ENCODE peak calls at places on chromosomes 7 and 10, in nine cellular contexts. F is left lung, U is heart left ventricle, H is cardiac fibroblast, N is HFF-Myc, E is epithelial cell of esophagus, T is fibroblast of lung, I is hepatocyte, W is colonic mucosa. J is an unnamed sample.

GRCh38 chr7:95989301-95989700 is 216.9 kb downstream of the DYNC1I1 start:
- DNase-seq in F (no peak), U (no peak), H (no peak), N (no peak), E (no peak), T (no peak), I (peak), W (no peak), J (no peak)

GRCh38 chr10:70139151-70139996 is 6.7 kb upstream of the AIFM2 start:
- DNase-seq in F (no peak), U (no peak), H (no peak), N (no peak), E (no peak), T (no peak), I (no peak), W (no peak), J (no peak)

GRCh38 chr7:140062118-140062527 is 628 bp downstream of the PARP12 start:
- DNase-seq in F (no peak), U (no peak), H (peak), N (no peak), E (peak), T (peak), I (peak), W (peak), J (no peak)

GRCh38 chr7:140342732-140343514 is 55.4 kb downstream of the SLC37A3 start:
- DNase-seq in F (peak), U (no peak), H (peak), N (no peak), E (peak), T (peak), I (peak), W (peak), J (peak)

GRCh38 chr7:953547-954327 is 743 bp downstream of the ADAP1 start:
- DNase-seq in F (peak), U (peak), H (peak), N (no peak), E (peak), T (peak), I (peak), W (peak), J (peak)

GRCh38 chr10:124213471-124213870 is 120.1 kb upstream of the CHST15 start:
- DNase-seq in F (no peak), U (no peak), H (no peak), N (no peak), E (peak), T (no peak), I (no peak), W (no peak), J (no peak)

GRCh38 chr7:47693161-47693740 is 111.3 kb upstream of the TNS3 start:
- DNase-seq in F (no peak), U (no peak), H (peak), N (no peak), E (peak), T (peak), I (no peak), W (no peak), J (peak)

GRCh38 chr7:90210925-90211324 is 615 bp upstream of the STEAP2 start:
- DNase-seq in F (no peak), U (no peak), H (no peak), N (no peak), E (no peak), T (peak), I (peak), W (peak), J (no peak)

GRCh38 chr10:119807960-119808697 is 64.5 kb downstream of the MCMBP start:
- DNase-seq in F (no peak), U (no peak), H (peak), N (peak), E (peak), T (peak), I (no peak), W (no peak), J (peak)

GRCh38 chr7:94333810-94334209 is 60.9 kb upstream of the COL1A2 start:
- DNase-seq in F (no peak), U (no peak), H (no peak), N (no peak), E (peak), T (peak), I (no peak), W (no peak), J (no peak)

GRCh38 chr7:47635091-47636090 is 53.5 kb upstream of the TNS3 start:
- DNase-seq in F (peak), U (no peak), H (no peak), N (no peak), E (peak), T (no peak), I (peak), W (peak), J (no peak)

GRCh38 chr7:140525741-140526140 is 46.4 kb upstream of the MKRN1 start:
- DNase-seq in F (no peak), U (no peak), H (peak), N (no peak), E (peak), T (peak), I (no peak), W (peak), J (peak)

GRCh38 chr7:47568569-47568968 is 13.3 kb downstream of the TNS3 start:
- DNase-seq in F (peak), U (no peak), H (no peak), N (no peak), E (no peak), T (no peak), I (no peak), W (no peak), J (no peak)

GRCh38 chr10:5666324-5667220 is at the start of gene ASB13:
- DNase-seq in F (peak), U (peak), H (peak), N (no peak), E (peak), T (peak), I (peak), W (peak), J (peak)

GRCh38 chr7:35185908-35186731 is 67.8 kb downstream of the TBX20 start:
- DNase-seq in F (peak), U (peak), H (peak), N (no peak), E (peak), T (peak), I (peak), W (no peak), J (peak)

GRCh38 chr10:73584737-73585136 is 6.4 kb downstream of the USP54 start:
- DNase-seq in F (no peak), U (no peak), H (peak), N (peak), E (no peak), T (peak), I (no peak), W (no peak), J (no peak)

GRCh38 chr7:49643321-49643720 is 130.1 kb upstream of the VWC2 start:
- DNase-seq in F (no peak), U (peak), H (no peak), N (no peak), E (no peak), T (no peak), I (no peak), W (no peak), J (no peak)

GRCh38 chr7:30594540-30595460 is at the start of gene GARS1:
- DNase-seq in F (peak), U (peak), H (peak), N (peak), E (peak), T (peak), I (peak), W (peak), J (peak)

GRCh38 chr7:30595461-30596042 is 874 bp downstream of the GARS1 start:
- DNase-seq in F (no peak), U (no peak), H (peak), N (no peak), E (no peak), T (peak), I (no peak), W (peak), J (no peak)

GRCh38 chr7:30596721-30597120 is 2.0 kb downstream of the GARS1 start:
- DNase-seq in F (no peak), U (no peak), H (peak), N (no peak), E (no peak), T (peak), I (no peak), W (no peak), J (peak)

GRCh38 chr7:30596043-30596641 is 1.5 kb downstream of the GARS1 start:
- DNase-seq in F (peak), U (no peak), H (peak), N (no peak), E (peak), T (peak), I (peak), W (peak), J (peak)

GRCh38 chr7:30598121-30598876 is 3.6 kb downstream of the GARS1 start:
- DNase-seq in F (no peak), U (no peak), H (peak), N (no peak), E (peak), T (peak), I (no peak), W (no peak), J (peak)
- H3K4me3 ChIP-seq in F (no peak), U (no peak), H (no peak), N (peak), E (no peak), T (no peak), I (no peak), W (no peak), J (peak)

GRCh38 chr10:128036746-128037542 is 89.3 kb downstream of the MKI67 start:
- DNase-seq in F (no peak), U (no peak), H (peak), N (no peak), E (peak), T (peak), I (peak), W (peak), J (peak)

GRCh38 chr10:128032466-128032865 is 93.8 kb downstream of the MKI67 start:
- DNase-seq in F (no peak), U (no peak), H (no peak), N (no peak), E (no peak), T (no peak), I (no peak), W (no peak), J (no peak)

GRCh38 chr10:128031216-128031615 is 95.0 kb downstream of the MKI67 start:
- DNase-seq in F (peak), U (no peak), H (no peak), N (no peak), E (no peak), T (no peak), I (no peak), W (no peak), J (no peak)

GRCh38 chr10:128036011-128036615 is 90.1 kb downstream of the MKI67 start:
- DNase-seq in F (no peak), U (no peak), H (no peak), N (no peak), E (peak), T (no peak), I (no peak), W (no peak), J (no peak)

DNA sequence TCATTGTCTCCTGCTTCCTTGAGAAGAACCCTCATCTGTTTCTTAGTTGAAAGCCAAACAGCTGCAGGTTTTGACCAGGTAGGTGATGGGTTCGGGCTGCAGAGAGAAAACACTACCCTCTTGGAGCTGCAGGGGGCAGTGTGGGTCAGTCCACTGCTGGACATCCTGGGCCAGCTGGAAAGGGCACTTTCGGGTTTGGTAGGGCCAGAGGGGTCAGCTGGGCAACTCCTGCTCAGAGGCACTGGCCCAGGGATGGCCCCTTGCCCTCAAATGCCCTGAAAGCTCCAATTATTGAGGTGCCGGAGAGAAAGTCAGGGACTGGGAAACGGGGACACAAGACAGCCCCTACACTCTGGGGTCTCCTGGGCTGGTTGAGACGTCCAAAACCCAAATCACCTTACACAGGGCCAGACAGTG is 90.7 kb downstream of the MKI67 start:
- DNase-seq in F (peak), U (peak), H (peak), N (no peak), E (peak), T (no peak), I (no peak), W (peak), J (peak)
- TF ChIP-seq CTCF in F (peak), U (peak), H (peak), N (peak), E (peak), T (peak), I (peak), W (peak), J (peak)

GRCh38 chr10:59018977-59019376 is 157.5 kb upstream of the PHYHIPL start:
- DNase-seq in F (no peak), U (no peak), H (peak), N (no peak), E (no peak), T (no peak), I (no peak), W (no peak), J (no peak)

GRCh38 chr10:59016043-59016442 is 160.4 kb upstream of the PHYHIPL start:
- DNase-seq in F (no peak), U (no peak), H (no peak), N (no peak), E (no peak), T (no peak), I (no peak), W (no peak), J (no peak)

GRCh38 chr10:59019603-59020002 is 156.8 kb upstream of the PHYHIPL start:
- DNase-seq in F (no peak), U (no peak), H (peak), N (no peak), E (no peak), T (peak), I (no peak), W (no peak), J (peak)
- H3K4me3 ChIP-seq in F (no peak), U (peak), H (no peak), N (no peak), E (no peak), T (no peak), I (no peak), W (no peak), J (peak)

GRCh38 chr7:78023191-78023590 is 224.6 kb downstream of the PHTF2 start:
- DNase-seq in F (no peak), U (no peak), H (no peak), N (no peak), E (no peak), T (no peak), I (no peak), W (no peak), J (no peak)
- TF ChIP-seq CTCF in F (no peak), U (no peak), H (no peak), N (no peak), E (no peak), T (no peak), I (no peak), W (no peak), J (no peak)

DNA sequence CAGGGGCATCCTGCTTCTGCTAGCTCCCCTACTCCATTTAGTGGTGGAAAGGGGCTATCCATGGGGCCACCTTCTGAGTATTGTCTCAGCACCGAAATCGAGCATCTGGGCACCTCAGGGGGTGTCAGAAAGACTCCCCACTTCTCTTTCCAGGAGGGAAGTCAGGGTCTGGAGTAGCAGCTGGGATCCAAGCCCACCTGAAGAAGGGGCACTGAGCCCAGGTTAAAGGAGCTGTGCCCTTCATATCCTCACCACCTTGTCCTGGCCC is 2.6 kb downstream of the FLNC start:
- DNase-seq in F (no peak), U (no peak), H (no peak), N (no peak), E (no peak), T (no peak), I (no peak), W (no peak), J (no peak)
- H3K4me3 ChIP-seq in F (no peak), U (peak), H (peak), N (peak), E (no peak), T (peak), I (peak), W (peak), J (peak)

GRCh38 chr7:123366991-123367390 is 167.2 kb upstream of the SLC13A1 start:
- DNase-seq in F (no peak), U (no peak), H (no peak), N (no peak), E (no peak), T (no peak), I (no peak), W (no peak), J (no peak)

GRCh38 chr7:123372368-123372767 is 162.0 kb downstream of the IQUB start:
- DNase-seq in F (no peak), U (no peak), H (peak), N (no peak), E (no peak), T (no peak), I (no peak), W (no peak), J (peak)

DNA sequence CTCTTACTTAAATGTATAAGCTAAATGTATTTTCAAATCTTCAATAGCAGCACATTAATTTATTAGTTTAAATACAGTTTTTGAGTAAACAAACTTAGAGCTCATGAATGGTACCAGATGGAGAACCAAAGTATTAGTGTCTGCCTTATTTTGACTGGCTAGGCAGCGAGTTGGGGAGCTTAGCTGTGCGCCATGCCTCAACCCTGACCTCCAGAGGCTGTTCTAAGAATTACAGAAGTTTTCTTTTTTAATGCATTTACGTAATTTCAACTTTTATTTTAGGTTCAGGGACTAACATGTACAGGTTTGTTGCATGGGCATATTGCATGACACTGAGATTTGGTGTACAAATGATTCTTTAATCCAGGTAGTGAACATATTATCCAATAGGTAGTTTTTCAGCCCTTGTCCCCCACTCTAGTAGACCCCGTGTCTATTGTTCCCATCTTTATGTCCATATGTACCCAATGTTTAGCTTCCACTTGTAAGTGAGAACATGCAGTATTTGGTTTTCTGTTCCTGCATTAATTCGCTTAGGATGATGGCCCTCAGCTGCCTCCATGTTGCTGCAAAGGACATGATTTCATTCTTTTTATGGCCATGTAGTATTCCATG is 166.8 kb downstream of the IQUB start:
- DNase-seq in F (no peak), U (no peak), H (peak), N (peak), E (peak), T (peak), I (peak), W (no peak), J (peak)
- TF ChIP-seq CTCF in F (peak), U (peak), H (peak), N (peak), E (peak), T (peak), I (peak), W (peak), J (peak)

GRCh38 chr7:84123903-84124573 is 70.6 kb downstream of the SEMA3A start:
- DNase-seq in F (no peak), U (no peak), H (no peak), N (no peak), E (no peak), T (peak), I (no peak), W (no peak), J (no peak)
- H3K4me3 ChIP-seq in F (no peak), U (no peak), H (no peak), N (no peak), E (no peak), T (no peak), I (no peak), W (no peak), J (no peak)

GRCh38 chr10:80168679-80169380 is 36.3 kb downstream of the PLAC9 start:
- DNase-seq in F (peak), U (no peak), H (no peak), N (no peak), E (no peak), T (no peak), I (no peak), W (no peak), J (no peak)
- TF ChIP-seq CTCF in F (no peak), U (no peak), H (peak), N (peak), E (no peak), T (peak), I (no peak), W (peak), J (peak)